ENCODE peak calls at places on chromosomes 7 and 10, in seven cellular contexts. Q is GM12878, D is SK-N-SH, G is HCT116, X is HepG2, F is K562, C is H1. T is an unnamed sample.

GRCh38 chr7:156823441-156823840 is 69.5 kb downstream of the LMBR1 start:
- DNase-seq in Q (no peak), D (no peak), G (no peak), X (no peak), F (no peak), C (no peak), T (no peak)

GRCh38 chr10:49049660-49050059 is 65.7 kb downstream of the VSTM4 start:
- DNase-seq in Q (no peak), D (no peak), G (no peak), X (no peak), F (no peak), C (no peak), T (no peak)

GRCh38 chr10:36888925-36889573 is 236.3 kb upstream of the ANKRD30A start:
- DNase-seq in Q (no peak), D (peak), G (peak), X (peak), F (peak), C (peak), T (peak)

GRCh38 chr10:79239930-79240713 is 107.1 kb upstream of the PPIF start:
- DNase-seq in Q (no peak), D (peak), G (no peak), X (no peak), F (peak), C (no peak), T (peak)

GRCh38 chr7:137747359-137748031 is 99.3 kb downstream of the DGKI start:
- DNase-seq in Q (no peak), D (no peak), G (no peak), X (no peak), F (no peak), C (peak), T (no peak)

GRCh38 chr10:113356794-113357687 is 195.8 kb upstream of the HABP2 start:
- DNase-seq in Q (no peak), D (no peak), G (no peak), X (no peak), F (no peak), C (no peak), T (no peak)

GRCh38 chr7:115352375-115352774 is 430.5 kb downstream of the MDFIC start:
- DNase-seq in Q (no peak), D (no peak), G (no peak), X (no peak), F (no peak), C (no peak), T (no peak)

GRCh38 chr7:6590645-6591110 is 857 bp downstream of the INTS15 start:
- DNase-seq in Q (no peak), D (no peak), G (no peak), X (no peak), F (no peak), C (no peak), T (no peak)

GRCh38 chr7:38831262-38831661 is 77.7 kb downstream of the VPS41 start:
- DNase-seq in Q (no peak), D (no peak), G (no peak), X (no peak), F (no peak), C (no peak), T (no peak)

GRCh38 chr10:91743460-91743859 is 54.8 kb upstream of the TNKS2 start:
- DNase-seq in Q (no peak), D (no peak), G (no peak), X (no peak), F (no peak), C (no peak), T (no peak)

GRCh38 chr10:95384011-95384704 is 93.4 kb upstream of the PDLIM1 start:
- DNase-seq in Q (no peak), D (no peak), G (no peak), X (no peak), F (no peak), C (no peak), T (no peak)

GRCh38 chr7:112945046-112945445 is 141.6 kb downstream of the GPR85 start:
- DNase-seq in Q (no peak), D (no peak), G (no peak), X (no peak), F (no peak), C (no peak), T (no peak)
- TF ChIP-seq JUND in Q (no peak), D (no peak), G (no peak), X (no peak), F (no peak), C (no peak), T (no peak)

GRCh38 chr10:119539359-119539651 is 3.2 kb downstream of the RGS10 start:
- DNase-seq in Q (no peak), D (no peak), G (no peak), X (no peak), F (no peak), C (no peak), T (no peak)

GRCh38 chr10:119541046-119541445 is 1.5 kb downstream of the RGS10 start:
- DNase-seq in Q (no peak), D (no peak), G (no peak), X (no peak), F (no peak), C (no peak), T (no peak)

GRCh38 chr10:119540038-119540437 is 2.5 kb downstream of the RGS10 start:
- DNase-seq in Q (no peak), D (no peak), G (no peak), X (no peak), F (no peak), C (no peak), T (no peak)

GRCh38 chr10:119537953-119538630 is 4.4 kb downstream of the RGS10 start:
- DNase-seq in Q (no peak), D (no peak), G (no peak), X (no peak), F (no peak), C (no peak), T (no peak)

GRCh38 chr10:119538632-119539358 is 3.7 kb downstream of the RGS10 start:
- DNase-seq in Q (no peak), D (no peak), G (no peak), X (no peak), F (peak), C (no peak), T (no peak)
- TF ChIP-seq JUND in Q (no peak), D (no peak), G (no peak), X (no peak), F (no peak), C (no peak), T (no peak)

GRCh38 chr7:80873140-80873539 is 45.7 kb downstream of the SEMA3C start:
- DNase-seq in Q (no peak), D (no peak), G (no peak), X (no peak), F (no peak), C (no peak), T (no peak)
- TF ChIP-seq JUND in Q (no peak), D (no peak), G (no peak), X (no peak), F (no peak), C (no peak), T (no peak)

GRCh38 chr7:902996-903395 is 26.6 kb downstream of the GET4 start:
- DNase-seq in Q (no peak), D (no peak), G (no peak), X (no peak), F (no peak), C (no peak), T (no peak)
- TF ChIP-seq JUND in Q (no peak), D (no peak), G (no peak), X (no peak), F (no peak), C (no peak), T (no peak)

GRCh38 chr7:31986878-31987518 is 83.2 kb downstream of the PDE1C start:
- DNase-seq in Q (no peak), D (no peak), G (no peak), X (no peak), F (no peak), C (no peak), T (no peak)
- TF ChIP-seq JUND in Q (no peak), D (no peak), G (no peak), X (no peak), F (no peak), C (no peak), T (no peak)

GRCh38 chr10:11450427-11450826 is 161.0 kb downstream of the USP6NL start:
- DNase-seq in Q (no peak), D (no peak), G (no peak), X (no peak), F (peak), C (no peak), T (no peak)

GRCh38 chr10:11457336-11457735 is 154.1 kb downstream of the USP6NL start:
- DNase-seq in Q (no peak), D (no peak), G (no peak), X (no peak), F (no peak), C (no peak), T (no peak)

GRCh38 chr10:11451640-11452260 is 159.7 kb downstream of the USP6NL start:
- DNase-seq in Q (no peak), D (no peak), G (no peak), X (no peak), F (no peak), C (no peak), T (no peak)

GRCh38 chr10:11454160-11454559 is 157.3 kb downstream of the USP6NL start:
- DNase-seq in Q (no peak), D (no peak), G (no peak), X (no peak), F (no peak), C (no peak), T (no peak)

DNA sequence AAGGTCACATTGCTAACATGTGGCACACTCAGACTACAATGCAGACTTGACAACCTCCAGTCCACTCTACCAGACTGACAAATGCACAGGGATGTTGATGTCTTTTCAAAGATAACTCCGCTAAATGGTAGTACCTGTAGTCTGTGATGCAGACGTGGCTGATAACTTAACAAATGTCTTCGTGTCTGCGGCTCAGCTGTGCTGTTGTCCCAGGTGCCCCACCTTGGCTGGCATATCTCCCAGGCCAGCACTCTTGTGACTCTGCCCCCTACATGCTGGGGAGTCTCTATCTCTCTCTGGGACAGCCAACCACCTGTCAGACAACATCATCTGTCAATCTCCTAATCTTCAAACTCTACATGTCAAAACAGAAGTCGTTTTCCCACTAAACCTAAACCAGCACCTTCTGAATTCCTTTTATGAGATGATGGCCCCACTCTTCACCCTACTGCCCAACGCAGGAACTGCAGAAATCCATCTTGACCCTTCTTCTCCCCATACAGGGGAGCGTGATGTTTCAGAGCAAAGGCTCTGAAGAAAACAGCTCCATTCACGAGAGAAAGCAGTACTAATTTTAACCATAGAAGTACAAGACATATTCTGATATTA is 156.4 kb downstream of the USP6NL start:
- DNase-seq in Q (no peak), D (no peak), G (no peak), X (no peak), F (no peak), C (no peak), T (no peak)
- TF ChIP-seq JUND in Q (no peak), D (no peak), G (no peak), X (no peak), F (no peak), C (no peak), T (no peak)

GRCh38 chr7:47128719-47129118 is 453.2 kb downstream of the TNS3 start:
- DNase-seq in Q (no peak), D (no peak), G (no peak), X (no peak), F (no peak), C (no peak), T (no peak)
- TF ChIP-seq JUND in Q (no peak), D (no peak), G (no peak), X (no peak), F (no peak), C (no peak), T (no peak)

GRCh38 chr7:130008941-130009847 is 42.0 kb downstream of the ZC3HC1 start:
- DNase-seq in Q (no peak), D (no peak), G (peak), X (peak), F (no peak), C (no peak), T (no peak)

GRCh38 chr7:130006771-130007170 is 44.4 kb downstream of the ZC3HC1 start:
- DNase-seq in Q (no peak), D (no peak), G (no peak), X (no peak), F (no peak), C (no peak), T (no peak)

GRCh38 chr7:130013241-130013640 is 37.9 kb downstream of the ZC3HC1 start:
- DNase-seq in Q (no peak), D (no peak), G (no peak), X (no peak), F (no peak), C (no peak), T (no peak)

GRCh38 chr7:130010689-130011412 is 40.3 kb downstream of the ZC3HC1 start:
- DNase-seq in Q (peak), D (peak), G (peak), X (peak), F (peak), C (peak), T (peak)

GRCh38 chr7:130009848-130010688 is 41.1 kb downstream of the ZC3HC1 start:
- DNase-seq in Q (peak), D (peak), G (peak), X (peak), F (peak), C (no peak), T (no peak)
- TF ChIP-seq JUND in Q (no peak), D (peak), G (no peak), X (no peak), F (peak), C (no peak), T (no peak)

GRCh38 chr7:4486932-4487331 is 195.2 kb upstream of the FOXK1 start:
- DNase-seq in Q (no peak), D (peak), G (no peak), X (no peak), F (no peak), C (no peak), T (no peak)
- TF ChIP-seq JUND in Q (no peak), D (no peak), G (no peak), X (no peak), F (no peak), C (no peak), T (no peak)

GRCh38 chr10:30538086-30538485 is 91.5 kb downstream of the LYZL2 start:
- DNase-seq in Q (no peak), D (no peak), G (no peak), X (peak), F (no peak), C (no peak), T (no peak)
- TF ChIP-seq JUND in Q (no peak), D (no peak), G (peak), X (peak), F (peak), C (peak), T (no peak)